ENCODE peak calls at places on chromosomes 13 and 19, in five cellular contexts. J, I, H, N and D are unnamed samples.

GRCh38 chr13:31860002-31860401 is 120.7 kb downstream of the RXFP2 start:
- DNase-seq in J (peak), H (no peak), N (peak), I (no peak), D (peak)

GRCh38 chr19:5578094-5578846 is 10.5 kb upstream of the TINCR start:
- DNase-seq in N (peak), I (peak), J (peak), H (peak), D (peak)

GRCh38 chr13:23466144-23467002 is 32.9 kb upstream of the SACS start:
- DNase-seq in I (peak), H (peak), J (peak), N (peak), D (peak)

GRCh38 chr13:72983085-72983768 is 75.6 kb upstream of the KLF5 start:
- DNase-seq in J (no peak), H (no peak), N (no peak), I (peak), D (no peak)

GRCh38 chr19:10120538-10121198 is 969 bp upstream of the EIF3G start:
- DNase-seq in N (peak), H (no peak), J (no peak), I (peak), D (no peak)

GRCh38 chr19:17303940-17304267 is 679 bp upstream of the ABHD8 start:
- DNase-seq in H (no peak), I (peak), J (no peak), N (no peak), D (no peak)

GRCh38 chr19:48613852-48614435 is 932 bp downstream of the FAM83E start:
- DNase-seq in N (no peak), J (no peak), I (peak), H (no peak), D (no peak)

GRCh38 chr19:27765397-27765796 is 1447.6 kb downstream of the UQCRFS1 start:
- DNase-seq in H (peak), I (no peak), J (no peak), N (no peak), D (no peak)

GRCh38 chr13:112071902-112072530 is 5.1 kb downstream of the SOX1 start:
- DNase-seq in J (no peak), H (no peak), N (peak), I (no peak), D (no peak)

GRCh38 chr13:100610399-100611347 is 22.1 kb upstream of the GGACT start:
- DNase-seq in I (no peak), N (no peak), J (no peak), H (no peak), D (no peak)

GRCh38 chr19:29393915-29394460 is 131.8 kb upstream of the VSTM2B start:
- DNase-seq in J (no peak), I (no peak), N (no peak), H (no peak), D (no peak)

GRCh38 chr13:97004096-97004876 is 10.0 kb upstream of the OXGR1 start:
- DNase-seq in I (peak), H (no peak), N (no peak), J (no peak), D (no peak)

GRCh38 chr19:9836021-9836420 is 903 bp downstream of the PIN1 start:
- DNase-seq in J (no peak), I (peak), H (no peak), N (peak), D (no peak)

GRCh38 chr19:39126593-39127187 is 1.1 kb downstream of the PAK4 start:
- DNase-seq in I (peak), N (peak), J (no peak), H (no peak), D (no peak)

GRCh38 chr19:46691104-46691503 is 25.8 kb downstream of the PRKD2 start:
- DNase-seq in H (no peak), J (no peak), N (no peak), I (no peak), D (no peak)

GRCh38 chr19:43315851-43316250 is 37.6 kb upstream of the CD177 start:
- DNase-seq in H (no peak), I (no peak), N (no peak), J (no peak), D (no peak)

GRCh38 chr13:27353166-27353583 is 71.2 kb upstream of the GTF3A start:
- DNase-seq in I (peak), J (no peak), N (no peak), H (no peak), D (no peak)

GRCh38 chr19:27780367-27781065 is 1432.4 kb downstream of the UQCRFS1 start:
- DNase-seq in I (no peak), H (no peak), J (no peak), N (no peak), D (no peak)

GRCh38 chr13:98214008-98214643 is 37.1 kb upstream of the RNF113B start:
- DNase-seq in J (no peak), N (no peak), H (no peak), I (peak), D (no peak)

GRCh38 chr13:32142115-32142514 is 110.5 kb downstream of the FRY start:
- DNase-seq in N (no peak), H (no peak), J (no peak), I (no peak), D (no peak)

GRCh38 chr19:56838930-56839664 is 1.4 kb downstream of the PEG3 start:
- DNase-seq in N (peak), H (peak), J (peak), I (peak), D (peak)

GRCh38 chr13:92842145-92842544 is 384.5 kb upstream of the GPC6 start:
- DNase-seq in N (no peak), H (no peak), J (no peak), I (peak), D (no peak)

GRCh38 chr13:60170414-60170813 is 6.7 kb upstream of the DIAPH3 start:
- DNase-seq in N (no peak), J (no peak), H (no peak), I (no peak), D (no peak)

GRCh38 chr13:42228527-42228926 is 43.4 kb upstream of the AKAP11 start:
- DNase-seq in J (no peak), N (no peak), H (no peak), I (no peak), D (no peak)

GRCh38 chr13:95921485-95921884 is 131.7 kb downstream of the UGGT2 start:
- DNase-seq in H (no peak), N (no peak), J (no peak), I (peak), D (no peak)

GRCh38 chr19:29014857-29015436 is 198.0 kb downstream of the UQCRFS1 start:
- DNase-seq in I (peak), N (no peak), H (no peak), J (no peak), D (no peak)

GRCh38 chr19:4537953-4538600 is 1.8 kb downstream of the LRG1 start:
- DNase-seq in N (no peak), I (no peak), J (no peak), H (no peak), D (no peak)

GRCh38 chr19:51131780-51132680 is 7.3 kb downstream of the SIGLEC9 start:
- DNase-seq in J (peak), I (peak), N (peak), H (peak), D (no peak)

GRCh38 chr19:13076320-13076719 is 26.3 kb downstream of the LYL1 start:
- DNase-seq in N (peak), H (no peak), J (no peak), I (no peak), D (no peak)

GRCh38 chr19:13079542-13079986 is 23.1 kb downstream of the LYL1 start:
- DNase-seq in N (peak), J (peak), I (peak), H (no peak), D (no peak)

GRCh38 chr19:13077233-13077632 is 25.4 kb downstream of the LYL1 start:
- DNase-seq in N (no peak), J (no peak), I (no peak), H (no peak), D (no peak)

GRCh38 chr19:13076787-13077186 is 25.9 kb downstream of the LYL1 start:
- DNase-seq in J (no peak), I (no peak), H (no peak), N (no peak), D (no peak)

GRCh38 chr19:13078897-13079541 is 23.6 kb downstream of the LYL1 start:
- DNase-seq in J (peak), I (no peak), H (no peak), N (peak), D (no peak)
- H3K27ac ChIP-seq in J (peak), I (peak), H (peak), N (peak), D (peak)

DNA sequence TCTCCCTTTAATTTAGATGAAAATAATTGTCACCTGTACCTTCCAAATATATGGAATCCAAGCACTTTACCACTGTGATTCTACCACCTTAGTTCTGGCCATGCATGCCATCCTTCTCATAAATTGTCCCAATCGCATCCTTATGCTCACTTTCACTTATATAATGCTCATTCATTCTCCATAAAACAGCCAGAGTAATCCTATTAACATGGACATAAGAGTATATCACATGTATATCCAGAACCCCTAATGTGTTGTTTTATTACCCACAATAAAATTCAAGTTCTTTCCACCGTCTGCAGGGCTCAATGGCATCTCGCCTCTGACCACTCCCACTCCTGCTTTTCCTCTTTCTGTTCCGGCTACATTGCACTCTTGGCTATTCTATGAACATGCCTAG is 597.5 kb upstream of the MIR17HG start:
- DNase-seq in H (no peak), N (no peak), I (no peak), J (no peak), D (no peak)
- H3K27ac ChIP-seq in H (no peak), N (no peak), I (no peak), J (no peak), D (no peak)

GRCh38 chr13:20418953-20419352 is 106.7 kb downstream of the CRYL1 start:
- DNase-seq in H (no peak), I (no peak), J (no peak), N (no peak), D (no peak)
- H3K27ac ChIP-seq in H (peak), I (peak), J (no peak), N (no peak), D (no peak)

GRCh38 chr13:28479005-28479404 is 15.9 kb downstream of the FLT1 start:
- DNase-seq in J (no peak), I (no peak), N (no peak), H (no peak), D (no peak)

GRCh38 chr13:28478127-28478526 is 16.8 kb downstream of the FLT1 start:
- DNase-seq in I (peak), N (no peak), J (no peak), H (no peak), D (no peak)

GRCh38 chr13:28477709-28477973 is 17.3 kb downstream of the FLT1 start:
- DNase-seq in I (no peak), J (no peak), N (no peak), H (no peak), D (no peak)

GRCh38 chr13:28475916-28476725 is 18.8 kb downstream of the FLT1 start:
- DNase-seq in J (no peak), I (peak), H (no peak), N (no peak), D (no peak)

GRCh38 chr13:28476919-28477708 is 17.8 kb downstream of the FLT1 start:
- DNase-seq in I (no peak), N (no peak), J (no peak), H (no peak), D (no peak)
- H3K27ac ChIP-seq in I (no peak), N (no peak), J (no peak), H (no peak), D (no peak)

GRCh38 chr19:13163609-13164364 is 13.6 kb downstream of the IER2 start:
- DNase-seq in I (peak), N (peak), J (peak), H (peak), D (peak)

GRCh38 chr19:13162749-13163608 is 12.8 kb downstream of the IER2 start:
- DNase-seq in I (peak), N (peak), J (peak), H (peak), D (peak)

GRCh38 chr19:13165091-13165997 is 15.1 kb downstream of the IER2 start:
- DNase-seq in N (peak), J (no peak), I (no peak), H (no peak), D (no peak)

GRCh38 chr19:13160557-13160956 is 10.3 kb downstream of the IER2 start:
- DNase-seq in J (no peak), H (no peak), I (peak), N (no peak), D (no peak)

GRCh38 chr19:13164370-13165090 is 14.3 kb downstream of the IER2 start:
- DNase-seq in N (peak), J (peak), H (no peak), I (peak), D (no peak)
- H3K27ac ChIP-seq in N (peak), J (peak), H (peak), I (peak), D (peak)

GRCh38 chr19:622666-623065 is 10.7 kb downstream of the POLRMT start:
- DNase-seq in J (no peak), I (no peak), H (no peak), N (no peak), D (no peak)
- H3K27ac ChIP-seq in J (no peak), I (no peak), H (peak), N (no peak), D (no peak)